ENCODE peak calls at places on chromosomes 12 and 14, in nine cellular contexts. C is spleen, O is tibial nerve, V is A549, G is IMR-90, L is lower leg skin, P is NB4, B is uterus, X is adrenal gland. S is an unnamed sample.

GRCh38 chr14:31395572-31396205 is 24.7 kb downstream of the HEATR5A start:
- DNase-seq in C (no peak), O (no peak), V (no peak), G (no peak), L (no peak), P (no peak), B (no peak), X (no peak), S (no peak)

GRCh38 chr12:2276288-2276842 is 223.6 kb downstream of the CACNA1C start:
- DNase-seq in C (no peak), O (no peak), V (no peak), G (peak), L (no peak), P (no peak), B (no peak), X (no peak), S (no peak)

GRCh38 chr12:19779393-19780056 is 340.2 kb downstream of the AEBP2 start:
- DNase-seq in C (peak), O (no peak), V (no peak), G (no peak), L (no peak), P (no peak), B (no peak), X (no peak), S (no peak)

GRCh38 chr12:13304924-13305323 is 108.4 kb downstream of the EMP1 start:
- DNase-seq in C (no peak), O (no peak), V (no peak), G (no peak), L (no peak), P (no peak), B (no peak), X (no peak), S (no peak)

GRCh38 chr12:20044304-20044703 is 324.0 kb upstream of the PDE3A start:
- DNase-seq in C (no peak), O (no peak), V (no peak), G (no peak), L (no peak), P (no peak), B (no peak), X (no peak), S (no peak)

GRCh38 chr14:93619176-93619793 is 169.0 kb downstream of the PRIMA1 start:
- DNase-seq in C (no peak), O (no peak), V (peak), G (peak), L (no peak), P (peak), B (no peak), X (peak), S (peak)

GRCh38 chr12:89212339-89212771 is 139.9 kb downstream of the DUSP6 start:
- DNase-seq in C (no peak), O (no peak), V (no peak), G (no peak), L (no peak), P (peak), B (no peak), X (peak), S (no peak)

GRCh38 chr12:81080431-81080983 is 2.6 kb downstream of the ACSS3 start:
- DNase-seq in C (no peak), O (no peak), V (no peak), G (peak), L (no peak), P (no peak), B (no peak), X (peak), S (no peak)

GRCh38 chr14:56702515-56702914 is 107.8 kb downstream of the OTX2 start:
- DNase-seq in C (no peak), O (no peak), V (no peak), G (no peak), L (no peak), P (no peak), B (no peak), X (no peak), S (no peak)

GRCh38 chr14:89085154-89086059 is 261.0 kb downstream of the TTC8 start:
- DNase-seq in C (no peak), O (no peak), V (no peak), G (no peak), L (no peak), P (no peak), B (no peak), X (no peak), S (no peak)

GRCh38 chr12:90630006-90630405 is 325.0 kb downstream of the CCER1 start:
- DNase-seq in C (no peak), O (no peak), V (no peak), G (peak), L (no peak), P (no peak), B (no peak), X (no peak), S (no peak)

GRCh38 chr12:76523408-76523807 is 36.2 kb downstream of the OSBPL8 start:
- DNase-seq in C (no peak), O (no peak), V (no peak), G (no peak), L (no peak), P (no peak), B (no peak), X (no peak), S (no peak)

GRCh38 chr12:29895966-29896365 is 112.2 kb upstream of the TMTC1 start:
- DNase-seq in C (no peak), O (no peak), V (no peak), G (no peak), L (no peak), P (no peak), B (no peak), X (no peak), S (no peak)

GRCh38 chr12:101935769-101936741 is 58.7 kb downstream of the DRAM1 start:
- DNase-seq in C (no peak), O (peak), V (no peak), G (peak), L (peak), P (no peak), B (peak), X (peak), S (no peak)

GRCh38 chr12:45852508-45852907 is 123.0 kb downstream of the ARID2 start:
- DNase-seq in C (no peak), O (no peak), V (no peak), G (no peak), L (no peak), P (no peak), B (no peak), X (no peak), S (no peak)

GRCh38 chr14:69004731-69005431 is 25.8 kb upstream of the ACTN1 start:
- DNase-seq in C (no peak), O (no peak), V (no peak), G (peak), L (no peak), P (no peak), B (no peak), X (no peak), S (no peak)

GRCh38 chr12:124915249-124916236 is 1.1 kb upstream of the UBC start:
- DNase-seq in C (no peak), O (peak), V (peak), G (peak), L (no peak), P (no peak), B (no peak), X (no peak), S (no peak)

GRCh38 chr14:76708028-76708427 is 53.2 kb upstream of the VASH1 start:
- DNase-seq in C (no peak), O (no peak), V (no peak), G (peak), L (no peak), P (no peak), B (no peak), X (no peak), S (no peak)

GRCh38 chr14:38404100-38404541 is 148.2 kb upstream of the CLEC14A start:
- DNase-seq in C (no peak), O (no peak), V (no peak), G (peak), L (no peak), P (no peak), B (no peak), X (no peak), S (no peak)

GRCh38 chr12:62793256-62794217 is 141.4 kb downstream of the PPM1H start:
- DNase-seq in C (peak), O (peak), V (peak), G (peak), L (peak), P (peak), B (peak), X (peak), S (no peak)

GRCh38 chr12:100554608-100555077 is 18.8 kb upstream of the GAS2L3 start:
- DNase-seq in C (no peak), O (no peak), V (peak), G (peak), L (no peak), P (peak), B (no peak), X (peak), S (no peak)

GRCh38 chr12:110149104-110149660 is 25.0 kb downstream of the IFT81 start:
- DNase-seq in C (peak), O (no peak), V (no peak), G (no peak), L (no peak), P (no peak), B (no peak), X (no peak), S (no peak)

GRCh38 chr14:52706286-52706685 is 714 bp upstream of the PSMC6 start:
- DNase-seq in C (no peak), O (no peak), V (peak), G (peak), L (no peak), P (peak), B (no peak), X (no peak), S (no peak)

GRCh38 chr14:99512571-99513182 is 31.5 kb downstream of the CCNK start:
- DNase-seq in C (no peak), O (peak), V (no peak), G (no peak), L (peak), P (no peak), B (no peak), X (no peak), S (no peak)

GRCh38 chr12:91781114-91781513 is 364.5 kb downstream of the BTG1 start:
- DNase-seq in C (no peak), O (no peak), V (no peak), G (peak), L (no peak), P (no peak), B (no peak), X (no peak), S (no peak)

GRCh38 chr14:104115131-104115600 is 23.2 kb upstream of the KIF26A start:
- DNase-seq in C (peak), O (no peak), V (no peak), G (no peak), L (peak), P (no peak), B (no peak), X (no peak), S (no peak)

GRCh38 chr12:93989913-93990312 is 158.5 kb upstream of the PLXNC1 start:
- DNase-seq in C (no peak), O (no peak), V (no peak), G (no peak), L (no peak), P (no peak), B (no peak), X (no peak), S (no peak)

GRCh38 chr14:73878436-73878835 is 8.2 kb upstream of the ZNF410 start:
- DNase-seq in C (no peak), O (no peak), V (no peak), G (peak), L (no peak), P (no peak), B (no peak), X (no peak), S (no peak)

GRCh38 chr14:94383777-94384176 is 4.6 kb downstream of the SERPINA1 start:
- DNase-seq in C (no peak), O (no peak), V (no peak), G (no peak), L (peak), P (no peak), B (no peak), X (no peak), S (no peak)

GRCh38 chr14:103107941-103108748 is 13.6 kb downstream of the EXOC3L4 start:
- DNase-seq in C (no peak), O (no peak), V (peak), G (no peak), L (no peak), P (no peak), B (no peak), X (no peak), S (no peak)

GRCh38 chr14:20802341-20803084 is at the start of gene RNASE1:
- DNase-seq in C (no peak), O (no peak), V (peak), G (no peak), L (no peak), P (no peak), B (no peak), X (peak), S (no peak)

GRCh38 chr12:47067778-47068431 is 11.5 kb upstream of the PCED1B start:
- DNase-seq in C (no peak), O (no peak), V (no peak), G (no peak), L (no peak), P (no peak), B (no peak), X (no peak), S (no peak)

GRCh38 chr14:78405071-78405856 is 235.1 kb downstream of the NRXN3 start:
- DNase-seq in C (no peak), O (no peak), V (no peak), G (no peak), L (no peak), P (no peak), B (no peak), X (no peak), S (no peak)

GRCh38 chr14:27040552-27040951 is 442.7 kb upstream of the NOVA1 start:
- DNase-seq in C (no peak), O (no peak), V (no peak), G (no peak), L (no peak), P (no peak), B (no peak), X (no peak), S (no peak)

GRCh38 chr12:1919284-1919683 is 832 bp upstream of the CACNA2D4 start:
- DNase-seq in C (peak), O (no peak), V (no peak), G (no peak), L (peak), P (peak), B (no peak), X (peak), S (no peak)

GRCh38 chr14:23071244-23071974 is 14.1 kb upstream of the CDH24 start:
- DNase-seq in C (peak), O (peak), V (peak), G (peak), L (peak), P (peak), B (peak), X (peak), S (peak)
- TF ChIP-seq POLR2A in C (no peak), O (peak), V (peak), G (peak), L (no peak), P (peak), B (peak), X (peak), S (peak)

GRCh38 chr12:48350249-48351021 is at the start of gene ZNF641:
- DNase-seq in C (peak), O (peak), V (peak), G (peak), L (peak), P (peak), B (peak), X (peak), S (peak)
- TF ChIP-seq POLR2A in C (no peak), O (peak), V (peak), G (no peak), L (no peak), P (peak), B (no peak), X (peak), S (no peak)

DNA sequence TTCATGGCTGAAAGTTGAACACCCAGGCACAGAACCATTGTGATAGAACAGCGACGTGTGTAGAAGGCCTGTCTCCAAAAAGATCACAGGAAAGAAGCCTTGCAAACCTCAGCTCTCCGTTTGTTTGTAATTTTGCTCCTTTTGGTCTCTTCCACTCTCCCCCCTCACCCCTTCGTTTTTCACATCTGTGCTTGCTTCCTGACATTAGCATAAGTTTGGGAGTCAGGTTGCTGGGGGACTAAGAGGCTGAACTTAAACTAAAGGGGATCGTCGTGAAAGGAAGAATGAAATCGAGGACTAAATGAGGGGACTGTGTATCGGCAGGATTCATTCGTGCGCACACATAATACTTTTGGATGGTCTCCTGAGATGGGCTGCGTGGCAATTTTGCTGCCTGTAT is 200.6 kb downstream of the BCAT1 start:
- DNase-seq in C (no peak), O (no peak), V (no peak), G (no peak), L (no peak), P (no peak), B (no peak), X (no peak), S (no peak)
- TF ChIP-seq POLR2A in C (no peak), O (no peak), V (no peak), G (no peak), L (no peak), P (no peak), B (no peak), X (no peak), S (no peak)

DNA sequence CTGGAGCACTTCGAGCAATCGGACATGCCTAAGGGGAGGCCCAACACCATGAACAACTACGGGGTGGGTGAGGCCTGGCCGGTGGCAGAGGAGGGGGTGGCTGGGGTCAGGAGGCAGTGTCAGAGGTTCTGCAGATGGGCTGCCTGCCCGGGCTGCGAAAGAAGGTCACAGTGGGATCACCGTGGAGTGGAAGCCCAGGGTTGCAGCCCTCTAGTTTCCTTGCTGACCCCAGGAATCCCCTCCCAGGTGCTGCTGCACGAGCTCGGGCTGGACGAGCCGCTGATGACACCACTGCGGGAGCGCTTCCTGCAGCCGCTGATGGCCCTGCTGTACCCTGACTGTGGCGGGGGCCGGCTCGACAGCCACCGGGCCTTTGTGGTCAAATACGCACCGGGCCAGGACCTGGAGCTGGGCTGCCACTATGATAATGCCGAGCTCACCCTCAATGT is 1.9 kb upstream of the ARL6IP4 start:
- DNase-seq in C (peak), O (no peak), V (no peak), G (no peak), L (no peak), P (no peak), B (peak), X (no peak), S (no peak)
- TF ChIP-seq POLR2A in C (no peak), O (no peak), V (no peak), G (no peak), L (no peak), P (no peak), B (no peak), X (no peak), S (no peak)

S was measured in GM12891.